ENCODE peak calls at places on chromosomes 3 and 15, in six cellular contexts. X is cardiac muscle cell; T is hepatocyte; D is A673; U is tibial artery; L is CD8-positive, alpha-beta T cell. Z is an unnamed sample.

GRCh38 chr15:31098953-31099740 is 2.4 kb downstream of the TRPM1 start:
- DNase-seq in X (no peak), T (no peak), D (no peak), U (no peak), L (no peak), Z (no peak)

GRCh38 chr15:69648775-69649735 is 196.4 kb downstream of the RPLP1 start:
- DNase-seq in X (no peak), T (no peak), D (no peak), U (no peak), L (no peak), Z (no peak)

GRCh38 chr3:3998140-3998977 is 199.1 kb downstream of the LRRN1 start:
- DNase-seq in X (peak; percentile 36), T (peak; percentile 62), D (peak; percentile 45), U (no peak), L (no peak), Z (peak; percentile 27)

GRCh38 chr15:66261056-66261455 is 7.5 kb upstream of the MEGF11 start:
- DNase-seq in X (no peak), T (no peak), D (no peak), U (no peak), L (no peak), Z (no peak)

GRCh38 chr15:101803209-101803608 is at the start of gene OR4F6:
- DNase-seq in X (no peak), T (no peak), D (no peak), U (no peak), L (no peak), Z (no peak)

GRCh38 chr3:143736651-143737050 is 111.6 kb downstream of the SLC9A9 start:
- DNase-seq in X (no peak), T (no peak), D (no peak), U (no peak), L (no peak), Z (no peak)

GRCh38 chr3:126105691-126106187 is 21.8 kb upstream of the SLC41A3 start:
- DNase-seq in X (no peak), T (peak; percentile 2), D (no peak), U (peak; percentile 53), L (no peak), Z (no peak)

GRCh38 chr15:85047271-85047948 is 65.8 kb downstream of the PDE8A start:
- DNase-seq in X (peak; percentile 15), T (peak; percentile 51), D (peak; percentile 81), U (peak; percentile 66), L (no peak), Z (no peak)

GRCh38 chr15:100169615-100170279 is 172.0 kb downstream of the ADAMTS17 start:
- DNase-seq in X (no peak), T (no peak), D (no peak), U (no peak), L (no peak), Z (no peak)

GRCh38 chr3:79167651-79168416 is 600.0 kb downstream of the ROBO1 start:
- DNase-seq in X (no peak), T (peak; percentile 28), D (peak; percentile 56), U (no peak), L (no peak), Z (no peak)

GRCh38 chr3:51706788-51707731 is at the start of gene GRM2:
- DNase-seq in X (peak; percentile 97), T (peak; percentile 94), D (peak; percentile 87), U (peak; percentile 75), L (no peak), Z (no peak)

GRCh38 chr15:42130246-42130986 is 26.0 kb downstream of the PLA2G4F start:
- DNase-seq in X (no peak), T (no peak), D (no peak), U (no peak), L (no peak), Z (no peak)

GRCh38 chr3:40841131-40841530 is 316.4 kb downstream of the ZNF621 start:
- DNase-seq in X (no peak), T (no peak), D (no peak), U (no peak), L (no peak), Z (no peak)

GRCh38 chr3:99776516-99777209 is 41.0 kb upstream of the CMSS1 start:
- DNase-seq in X (no peak), T (no peak), D (peak; percentile 46), U (no peak), L (no peak), Z (no peak)

GRCh38 chr3:135106445-135106844 is 311.4 kb downstream of the EPHB1 start:
- DNase-seq in X (peak; percentile 87), T (peak; percentile 83), D (peak; percentile 28), U (no peak), L (no peak), Z (no peak)

GRCh38 chr3:52704611-52705437 is 767 bp downstream of the GLT8D1 start:
- DNase-seq in X (peak; percentile 10), T (peak; percentile 46), D (peak; percentile 6), U (peak; percentile 72), L (no peak), Z (no peak)

GRCh38 chr15:40985541-40986330 is 32.5 kb downstream of the CHAC1 start:
- DNase-seq in X (no peak), T (no peak), D (no peak), U (peak; percentile 73), L (no peak), Z (no peak)

GRCh38 chr3:112738366-112738765 is 97.4 kb upstream of the CCDC80 start:
- DNase-seq in X (no peak), T (no peak), D (no peak), U (no peak), L (no peak), Z (no peak)

GRCh38 chr15:93150910-93151309 is 61.9 kb upstream of the RGMA start:
- DNase-seq in X (no peak), T (no peak), D (no peak), U (no peak), L (no peak), Z (no peak)

GRCh38 chr15:61951949-61952348 is 108.3 kb downstream of the VPS13C start:
- DNase-seq in X (peak; percentile 41), T (no peak), D (peak; percentile 15), U (no peak), L (no peak), Z (no peak)

GRCh38 chr3:4508048-4508981 is 15.2 kb downstream of the ITPR1 start:
- DNase-seq in X (no peak), T (no peak), D (no peak), U (no peak), L (no peak), Z (peak; percentile 83)

GRCh38 chr15:40763801-40764765 is at the start of gene GCHFR:
- DNase-seq in X (peak; percentile 87), T (peak; percentile 93), D (peak; percentile 55), U (peak; percentile 91), L (peak; percentile 56), Z (no peak)

GRCh38 chr3:126287536-126288181 is 69.5 kb downstream of the KLF15 start:
- DNase-seq in X (peak; percentile 85), T (peak; percentile 80), D (peak; percentile 98), U (peak; percentile 90), L (no peak), Z (no peak)

GRCh38 chr3:142863965-142864924 is 24.6 kb downstream of the PCOLCE2 start:
- DNase-seq in X (no peak), T (no peak), D (peak; percentile 45), U (no peak), L (no peak), Z (no peak)

GRCh38 chr3:58085616-58086015 is 77.4 kb downstream of the FLNB start:
- DNase-seq in X (no peak), T (no peak), D (no peak), U (no peak), L (no peak), Z (no peak)

GRCh38 chr3:141875893-141876380 is 506 bp upstream of the ATP1B3 start:
- DNase-seq in X (peak; percentile 74), T (no peak), D (peak; percentile 85), U (peak; percentile 93), L (peak; percentile 64), Z (no peak)

GRCh38 chr3:179964867-179965266 is 71.9 kb downstream of the PEX5L start:
- DNase-seq in X (no peak), T (no peak), D (no peak), U (no peak), L (no peak), Z (no peak)

GRCh38 chr3:116388867-116389385 is 56.4 kb downstream of the LSAMP start:
- DNase-seq in X (no peak), T (no peak), D (no peak), U (no peak), L (no peak), Z (no peak)

GRCh38 chr15:89912145-89912673 is 543 bp downstream of the ARPIN start:
- DNase-seq in X (peak; percentile 43), T (peak; percentile 51), D (no peak), U (peak; percentile 72), L (no peak), Z (no peak)
- H3K4me3 ChIP-seq in X (peak overlapping the region; percentile 47), T (peak overlapping the region; percentile 96), D (peak overlapping the region; percentile 60), U (peak overlapping the region; percentile 95), L (no peak overlapping the region), Z (no peak overlapping the region)

GRCh38 chr15:33766329-33766728 is 202.0 kb upstream of the CHRM5 start:
- DNase-seq in X (no peak), T (no peak), D (no peak), U (no peak), L (no peak), Z (no peak)
- TF ChIP-seq CTCF in X (no peak), T (no peak), D (no peak), U (no peak), L (no peak), Z (no peak)

DNA sequence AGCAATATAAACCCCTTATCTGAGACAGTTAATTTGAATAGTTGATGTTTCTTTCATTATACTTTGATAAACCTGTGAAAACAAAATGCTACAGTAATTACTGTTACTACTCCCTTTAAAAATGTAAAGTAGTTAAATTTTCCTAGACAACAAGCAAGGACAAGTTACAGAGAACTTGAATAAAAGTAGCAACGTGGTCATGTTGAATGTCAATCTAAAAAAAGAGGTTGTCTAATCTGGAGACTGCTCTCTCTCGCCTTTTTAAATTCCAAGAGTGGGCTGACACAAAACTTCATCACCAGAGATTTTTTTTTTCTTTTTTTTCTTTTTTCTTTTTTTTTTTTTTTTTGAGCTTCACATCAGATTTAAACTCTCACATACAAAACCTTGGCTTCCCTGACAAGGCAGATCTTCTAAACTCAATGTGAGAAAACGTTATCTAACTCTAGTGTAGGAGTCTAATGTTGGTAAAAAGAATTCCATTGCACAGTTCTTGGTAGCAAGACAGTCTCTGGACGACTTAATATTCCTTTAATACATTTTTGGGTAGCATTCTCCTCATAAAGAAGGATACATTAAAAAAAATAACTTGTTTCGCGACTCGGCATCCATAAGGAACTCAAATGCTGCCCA is 4.1 kb downstream of the FOXP1 start:
- DNase-seq in X (peak; percentile 22), T (no peak), D (no peak), U (no peak), L (no peak), Z (no peak)
- H3K4me3 ChIP-seq in X (peak overlapping the region; percentile 67), T (peak overlapping the region; percentile 6), D (no peak overlapping the region), U (peak overlapping the region; percentile 92), L (no peak overlapping the region), Z (no peak overlapping the region)

GRCh38 chr3:18127181-18127863 is 297.8 kb downstream of the SATB1 start:
- DNase-seq in X (no peak), T (no peak), D (no peak), U (no peak), L (no peak), Z (peak; percentile 22)
- TF ChIP-seq CTCF in X (no peak), T (no peak), D (no peak), U (no peak), L (no peak), Z (no peak)

Z was measured in GM12864.